ENCODE peak calls at places on chromosomes 13 and 19, in seven cellular contexts. One of them, this sample, is unnamed.

GRCh38 chr19:54388001-54388802 is 23.5 kb upstream of the LAIR1 start:
- DNase-seq in heart right ventricle: no peak
- DNase-seq in PC-3: no peak
- DNase-seq in GM20000: peak
- DNase-seq in progenitor cell of endocrine pancreas: no peak
- DNase-seq in left lung: peak
- DNase-seq in A673: no peak
- DNase-seq in this sample: peak

GRCh38 chr13:90184355-90184754 is 1163.1 kb upstream of the MIR17HG start:
- DNase-seq in PC-3: no peak
- DNase-seq in A673: no peak
- DNase-seq in left lung: no peak
- DNase-seq in progenitor cell of endocrine pancreas: no peak
- DNase-seq in GM20000: no peak
- DNase-seq in heart right ventricle: no peak
- DNase-seq in this sample: no peak

GRCh38 chr13:99960663-99961440 is 10.7 kb downstream of the ZIC5 start:
- DNase-seq in progenitor cell of endocrine pancreas: no peak
- DNase-seq in PC-3: no peak
- DNase-seq in GM20000: no peak
- DNase-seq in left lung: no peak
- DNase-seq in A673: no peak
- DNase-seq in heart right ventricle: no peak
- DNase-seq in this sample: no peak

GRCh38 chr19:23378948-23379347 is 16.3 kb downstream of the ZNF91 start:
- DNase-seq in heart right ventricle: no peak
- DNase-seq in progenitor cell of endocrine pancreas: no peak
- DNase-seq in A673: no peak
- DNase-seq in PC-3: no peak
- DNase-seq in left lung: no peak
- DNase-seq in GM20000: no peak
- DNase-seq in this sample: no peak

GRCh38 chr19:8481191-8481590 is 21.2 kb downstream of the PRAM1 start:
- DNase-seq in left lung: no peak
- DNase-seq in GM20000: no peak
- DNase-seq in progenitor cell of endocrine pancreas: no peak
- DNase-seq in A673: no peak
- DNase-seq in heart right ventricle: no peak
- DNase-seq in PC-3: no peak
- DNase-seq in this sample: no peak

GRCh38 chr19:55319786-55320185 is 5.4 kb downstream of the TMEM150B start:
- DNase-seq in heart right ventricle: peak
- DNase-seq in A673: peak
- DNase-seq in GM20000: no peak
- DNase-seq in left lung: no peak
- DNase-seq in progenitor cell of endocrine pancreas: peak
- DNase-seq in PC-3: no peak
- DNase-seq in this sample: no peak

GRCh38 chr19:58046856-58047255 is 12.2 kb upstream of the ZNF135 start:
- DNase-seq in heart right ventricle: no peak
- DNase-seq in A673: no peak
- DNase-seq in progenitor cell of endocrine pancreas: no peak
- DNase-seq in left lung: no peak
- DNase-seq in GM20000: no peak
- DNase-seq in PC-3: no peak
- DNase-seq in this sample: no peak

GRCh38 chr13:59490651-59491050 is 673.1 kb downstream of the DIAPH3 start:
- DNase-seq in PC-3: no peak
- DNase-seq in A673: no peak
- DNase-seq in GM20000: no peak
- DNase-seq in progenitor cell of endocrine pancreas: no peak
- DNase-seq in heart right ventricle: no peak
- DNase-seq in left lung: no peak
- DNase-seq in this sample: no peak

GRCh38 chr13:98693756-98694155 is 58.7 kb downstream of the SLC15A1 start:
- DNase-seq in progenitor cell of endocrine pancreas: no peak
- DNase-seq in heart right ventricle: no peak
- DNase-seq in left lung: no peak
- DNase-seq in PC-3: no peak
- DNase-seq in A673: no peak
- DNase-seq in GM20000: no peak
- DNase-seq in this sample: no peak

GRCh38 chr13:98004107-98004506 is 50.6 kb downstream of the IPO5 start:
- DNase-seq in GM20000: no peak
- DNase-seq in PC-3: peak
- DNase-seq in left lung: no peak
- DNase-seq in progenitor cell of endocrine pancreas: no peak
- DNase-seq in heart right ventricle: no peak
- DNase-seq in A673: no peak
- DNase-seq in this sample: no peak

GRCh38 chr19:44890366-44891015 is 563 bp upstream of the TOMM40 start:
- DNase-seq in A673: peak
- DNase-seq in left lung: no peak
- DNase-seq in heart right ventricle: peak
- DNase-seq in GM20000: peak
- DNase-seq in progenitor cell of endocrine pancreas: peak
- DNase-seq in PC-3: peak
- DNase-seq in this sample: peak

GRCh38 chr13:26996965-26997752 is 174.5 kb downstream of the USP12 start:
- DNase-seq in heart right ventricle: no peak
- DNase-seq in progenitor cell of endocrine pancreas: no peak
- DNase-seq in PC-3: no peak
- DNase-seq in A673: no peak
- DNase-seq in GM20000: peak
- DNase-seq in left lung: no peak
- DNase-seq in this sample: no peak

GRCh38 chr19:13190781-13191540 is 40.8 kb downstream of the IER2 start:
- DNase-seq in A673: no peak
- DNase-seq in PC-3: no peak
- DNase-seq in GM20000: no peak
- DNase-seq in progenitor cell of endocrine pancreas: no peak
- DNase-seq in heart right ventricle: no peak
- DNase-seq in left lung: no peak
- DNase-seq in this sample: no peak

GRCh38 chr13:80955487-80955886 is 614.6 kb upstream of the SPRY2 start:
- DNase-seq in heart right ventricle: no peak
- DNase-seq in GM20000: no peak
- DNase-seq in progenitor cell of endocrine pancreas: no peak
- DNase-seq in left lung: no peak
- DNase-seq in PC-3: peak
- DNase-seq in A673: no peak
- DNase-seq in this sample: no peak

GRCh38 chr13:57633141-57633949 is 1.8 kb downstream of the PCDH17 start:
- DNase-seq in left lung: peak
- DNase-seq in A673: no peak
- DNase-seq in GM20000: no peak
- DNase-seq in heart right ventricle: peak
- DNase-seq in progenitor cell of endocrine pancreas: peak
- DNase-seq in PC-3: no peak
- DNase-seq in this sample: no peak

GRCh38 chr13:66994097-66994496 is 236.0 kb downstream of the PCDH9 start:
- DNase-seq in A673: peak
- DNase-seq in GM20000: peak
- DNase-seq in left lung: peak
- DNase-seq in progenitor cell of endocrine pancreas: peak
- DNase-seq in heart right ventricle: peak
- DNase-seq in PC-3: no peak
- DNase-seq in this sample: no peak

GRCh38 chr13:94683426-94683825 is 28.9 kb downstream of the SOX21 start:
- DNase-seq in left lung: no peak
- DNase-seq in PC-3: no peak
- DNase-seq in progenitor cell of endocrine pancreas: no peak
- DNase-seq in A673: no peak
- DNase-seq in heart right ventricle: no peak
- DNase-seq in GM20000: no peak
- DNase-seq in this sample: no peak

GRCh38 chr13:45398862-45399261 is 19.3 kb downstream of the SLC25A30 start:
- DNase-seq in left lung: no peak
- DNase-seq in GM20000: no peak
- DNase-seq in progenitor cell of endocrine pancreas: no peak
- DNase-seq in heart right ventricle: no peak
- DNase-seq in PC-3: no peak
- DNase-seq in A673: no peak
- DNase-seq in this sample: no peak

GRCh38 chr13:49023441-49023840 is 47.7 kb downstream of the FNDC3A start:
- DNase-seq in PC-3: peak
- DNase-seq in GM20000: no peak
- DNase-seq in left lung: no peak
- DNase-seq in heart right ventricle: no peak
- DNase-seq in A673: no peak
- DNase-seq in progenitor cell of endocrine pancreas: no peak
- DNase-seq in this sample: no peak

GRCh38 chr13:30659980-30660379 is 42.3 kb downstream of the USPL1 start:
- DNase-seq in GM20000: no peak
- DNase-seq in left lung: no peak
- DNase-seq in A673: peak
- DNase-seq in progenitor cell of endocrine pancreas: no peak
- DNase-seq in heart right ventricle: no peak
- DNase-seq in PC-3: no peak
- DNase-seq in this sample: no peak

GRCh38 chr13:27534976-27535370 is 84.6 kb upstream of the MTIF3 start:
- DNase-seq in PC-3: no peak
- DNase-seq in left lung: no peak
- DNase-seq in progenitor cell of endocrine pancreas: no peak
- DNase-seq in heart right ventricle: no peak
- DNase-seq in A673: no peak
- DNase-seq in GM20000: no peak
- DNase-seq in this sample: no peak

GRCh38 chr19:30063184-30064020 is 121.4 kb downstream of the URI1 start:
- DNase-seq in heart right ventricle: no peak
- DNase-seq in GM20000: no peak
- DNase-seq in A673: no peak
- DNase-seq in progenitor cell of endocrine pancreas: no peak
- DNase-seq in left lung: no peak
- DNase-seq in PC-3: no peak
- DNase-seq in this sample: no peak

GRCh38 chr19:50349277-50350057 is 16.0 kb downstream of the NAPSA start:
- DNase-seq in A673: no peak
- DNase-seq in left lung: peak
- DNase-seq in progenitor cell of endocrine pancreas: no peak
- DNase-seq in heart right ventricle: no peak
- DNase-seq in PC-3: no peak
- DNase-seq in GM20000: no peak
- DNase-seq in this sample: no peak
- TF ChIP-seq CTCF in A673: no peak
- TF ChIP-seq CTCF in left lung: no peak
- TF ChIP-seq CTCF in progenitor cell of endocrine pancreas: no peak
- TF ChIP-seq CTCF in heart right ventricle: no peak
- TF ChIP-seq CTCF in PC-3: no peak
- TF ChIP-seq CTCF in GM20000: no peak
- TF ChIP-seq CTCF in this sample: no peak

GRCh38 chr13:112052213-112052612 is 14.7 kb upstream of the SOX1 start:
- DNase-seq in progenitor cell of endocrine pancreas: no peak
- DNase-seq in left lung: no peak
- DNase-seq in A673: no peak
- DNase-seq in PC-3: no peak
- DNase-seq in GM20000: no peak
- DNase-seq in heart right ventricle: no peak
- DNase-seq in this sample: no peak
- TF ChIP-seq CTCF in progenitor cell of endocrine pancreas: no peak
- TF ChIP-seq CTCF in left lung: no peak
- TF ChIP-seq CTCF in A673: no peak
- TF ChIP-seq CTCF in PC-3: no peak
- TF ChIP-seq CTCF in GM20000: no peak
- TF ChIP-seq CTCF in heart right ventricle: no peak
- TF ChIP-seq CTCF in this sample: no peak

DNA sequence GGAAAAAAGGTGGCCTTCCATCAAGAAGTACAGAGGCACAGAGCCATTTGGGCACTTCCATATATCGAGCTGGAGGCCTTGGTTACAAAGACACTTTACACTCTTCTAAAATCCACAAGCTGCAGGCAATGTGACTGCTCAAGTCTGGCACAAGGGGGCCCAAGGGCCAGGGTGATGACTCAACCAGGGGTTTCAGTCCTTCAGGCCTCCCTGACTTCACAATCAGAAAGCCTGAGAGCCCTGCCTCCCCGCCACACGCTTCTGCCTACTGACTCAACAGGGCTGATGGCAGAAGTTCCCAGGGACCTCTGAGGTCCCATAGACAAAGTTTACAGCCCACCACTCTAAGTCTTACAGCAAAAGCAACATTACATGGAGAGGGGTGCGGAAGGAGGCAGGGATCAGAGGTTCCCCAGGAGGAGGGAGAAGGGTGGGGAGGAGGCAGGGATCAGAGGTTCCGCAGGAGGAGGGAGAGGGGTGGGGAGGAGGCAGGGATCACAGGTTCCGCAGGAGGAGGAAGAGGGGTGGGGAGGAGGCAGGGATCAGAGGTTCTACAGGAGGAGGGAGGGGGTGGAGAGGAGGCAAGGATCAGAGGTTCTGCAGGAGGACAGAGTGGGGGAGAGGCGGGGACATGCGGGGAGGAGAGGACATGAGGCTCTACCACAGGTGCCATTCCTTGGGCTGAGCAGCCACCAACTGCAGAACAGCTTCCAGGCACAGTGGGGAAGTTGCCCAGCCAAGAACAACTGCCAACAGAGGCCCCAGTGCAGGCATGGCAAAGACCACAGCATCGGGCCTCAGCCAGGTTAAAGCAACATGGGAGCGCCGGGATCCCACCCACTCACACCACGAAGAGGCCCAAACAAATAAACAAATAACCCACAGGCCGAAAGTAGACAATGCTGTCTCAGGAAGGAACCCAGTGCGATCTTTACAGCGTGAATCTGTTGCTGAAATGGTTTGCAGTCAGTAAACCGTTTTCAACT is 52.0 kb downstream of the SLC7A1 start:
- DNase-seq in left lung: no peak
- DNase-seq in progenitor cell of endocrine pancreas: no peak
- DNase-seq in heart right ventricle: no peak
- DNase-seq in PC-3: peak
- DNase-seq in GM20000: peak
- DNase-seq in A673: no peak
- DNase-seq in this sample: no peak
- TF ChIP-seq CTCF in left lung: no peak
- TF ChIP-seq CTCF in progenitor cell of endocrine pancreas: no peak
- TF ChIP-seq CTCF in heart right ventricle: no peak
- TF ChIP-seq CTCF in PC-3: no peak
- TF ChIP-seq CTCF in GM20000: peak
- TF ChIP-seq CTCF in A673: no peak
- TF ChIP-seq CTCF in this sample: no peak

GRCh38 chr19:38686530-38686888 is 39.1 kb downstream of the ACTN4 start:
- DNase-seq in heart right ventricle: no peak
- DNase-seq in PC-3: no peak
- DNase-seq in left lung: no peak
- DNase-seq in progenitor cell of endocrine pancreas: no peak
- DNase-seq in A673: no peak
- DNase-seq in GM20000: peak
- DNase-seq in this sample: no peak

GRCh38 chr19:38684078-38684861 is 36.8 kb downstream of the ACTN4 start:
- DNase-seq in GM20000: no peak
- DNase-seq in PC-3: peak
- DNase-seq in left lung: peak
- DNase-seq in progenitor cell of endocrine pancreas: no peak
- DNase-seq in heart right ventricle: peak
- DNase-seq in A673: peak
- DNase-seq in this sample: no peak

GRCh38 chr19:38687837-38688378 is 40.5 kb downstream of the ACTN4 start:
- DNase-seq in PC-3: no peak
- DNase-seq in GM20000: no peak
- DNase-seq in left lung: no peak
- DNase-seq in A673: no peak
- DNase-seq in heart right ventricle: no peak
- DNase-seq in progenitor cell of endocrine pancreas: no peak
- DNase-seq in this sample: no peak

GRCh38 chr19:38684862-38685665 is 37.6 kb downstream of the ACTN4 start:
- DNase-seq in A673: no peak
- DNase-seq in PC-3: no peak
- DNase-seq in left lung: no peak
- DNase-seq in progenitor cell of endocrine pancreas: no peak
- DNase-seq in GM20000: no peak
- DNase-seq in heart right ventricle: no peak
- DNase-seq in this sample: no peak

GRCh38 chr19:38685666-38686529 is 38.4 kb downstream of the ACTN4 start:
- DNase-seq in progenitor cell of endocrine pancreas: no peak
- DNase-seq in heart right ventricle: no peak
- DNase-seq in GM20000: no peak
- DNase-seq in PC-3: peak
- DNase-seq in left lung: no peak
- DNase-seq in A673: peak
- DNase-seq in this sample: no peak
- TF ChIP-seq CTCF in progenitor cell of endocrine pancreas: peak
- TF ChIP-seq CTCF in heart right ventricle: peak
- TF ChIP-seq CTCF in GM20000: no peak
- TF ChIP-seq CTCF in PC-3: peak
- TF ChIP-seq CTCF in left lung: peak
- TF ChIP-seq CTCF in A673: peak
- TF ChIP-seq CTCF in this sample: no peak